ENCODE peak calls at places on chromosomes 3 and 15, in seven cellular contexts. J is GM12878, X is PC-3, F is spleen, Q is cardiac fibroblast, U is foreskin fibroblast, I is AG10803. C is an unnamed sample.

GRCh38 chr3:27521179-27521871 is 37.1 kb upstream of the SLC4A7 start:
- DNase-seq in J (no peak), X (peak), F (no peak), Q (peak), U (peak), I (peak), C (peak)

GRCh38 chr3:161770532-161771386 is 274.2 kb downstream of the OTOL1 start:
- DNase-seq in J (peak), X (peak), F (no peak), Q (no peak), U (no peak), I (no peak), C (no peak)

GRCh38 chr15:37203050-37203449 is 102.7 kb upstream of the MEIS2 start:
- DNase-seq in J (no peak), X (no peak), F (no peak), Q (no peak), U (no peak), I (no peak), C (no peak)

GRCh38 chr3:32758375-32758753 is 59.4 kb upstream of the TRIM71 start:
- DNase-seq in J (no peak), X (peak), F (no peak), Q (no peak), U (no peak), I (peak), C (peak)

GRCh38 chr3:37338500-37338899 is 164.1 kb upstream of the LRRFIP2 start:
- DNase-seq in J (no peak), X (no peak), F (no peak), Q (peak), U (no peak), I (peak), C (peak)

GRCh38 chr15:34436126-34436955 is 1.3 kb downstream of the GOLGA8A start:
- DNase-seq in J (no peak), X (peak), F (peak), Q (no peak), U (no peak), I (peak), C (peak)

GRCh38 chr15:25171856-25172687 is 217.3 kb downstream of the SNRPN start:
- DNase-seq in J (no peak), X (no peak), F (peak), Q (no peak), U (no peak), I (no peak), C (no peak)

GRCh38 chr15:28885630-28886430 is at the start of gene APBA2:
- DNase-seq in J (no peak), X (peak), F (peak), Q (peak), U (no peak), I (peak), C (peak)

GRCh38 chr15:64009241-64009640 is 37.0 kb downstream of the DAPK2 start:
- DNase-seq in J (no peak), X (no peak), F (no peak), Q (peak), U (no peak), I (peak), C (no peak)

GRCh38 chr15:75904241-75904631 is 558 bp downstream of the FBXO22 start:
- DNase-seq in J (no peak), X (peak), F (peak), Q (peak), U (peak), I (peak), C (peak)

GRCh38 chr3:59243476-59243875 is 193.7 kb upstream of the CFAP20DC start:
- DNase-seq in J (no peak), X (no peak), F (no peak), Q (no peak), U (no peak), I (no peak), C (no peak)

GRCh38 chr15:39591896-39592315 is 11.0 kb downstream of the THBS1 start:
- DNase-seq in J (no peak), X (no peak), F (no peak), Q (peak), U (peak), I (peak), C (peak)

GRCh38 chr15:98321916-98322315 is 326.4 kb upstream of the IGF1R start:
- DNase-seq in J (no peak), X (no peak), F (no peak), Q (no peak), U (no peak), I (peak), C (no peak)

GRCh38 chr3:115960799-115961198 is 337.5 kb downstream of the GAP43 start:
- DNase-seq in J (no peak), X (no peak), F (no peak), Q (peak), U (no peak), I (no peak), C (no peak)

GRCh38 chr3:115958531-115958930 is 335.2 kb downstream of the GAP43 start:
- DNase-seq in J (no peak), X (no peak), F (no peak), Q (no peak), U (no peak), I (no peak), C (no peak)

GRCh38 chr3:115961390-115961789 is 338.1 kb downstream of the GAP43 start:
- DNase-seq in J (no peak), X (no peak), F (no peak), Q (peak), U (peak), I (peak), C (no peak)
- H3K4me3 ChIP-seq in J (no peak), X (no peak), F (no peak), Q (no peak), U (no peak), I (no peak), C (no peak)

GRCh38 chr15:45641374-45641778 is 6.5 kb downstream of the SQOR start:
- DNase-seq in J (no peak), X (peak), F (no peak), Q (peak), U (peak), I (peak), C (peak)
- TF ChIP-seq CTCF in J (no peak), X (no peak), F (no peak), Q (peak), U (no peak), I (peak), C (peak)

DNA sequence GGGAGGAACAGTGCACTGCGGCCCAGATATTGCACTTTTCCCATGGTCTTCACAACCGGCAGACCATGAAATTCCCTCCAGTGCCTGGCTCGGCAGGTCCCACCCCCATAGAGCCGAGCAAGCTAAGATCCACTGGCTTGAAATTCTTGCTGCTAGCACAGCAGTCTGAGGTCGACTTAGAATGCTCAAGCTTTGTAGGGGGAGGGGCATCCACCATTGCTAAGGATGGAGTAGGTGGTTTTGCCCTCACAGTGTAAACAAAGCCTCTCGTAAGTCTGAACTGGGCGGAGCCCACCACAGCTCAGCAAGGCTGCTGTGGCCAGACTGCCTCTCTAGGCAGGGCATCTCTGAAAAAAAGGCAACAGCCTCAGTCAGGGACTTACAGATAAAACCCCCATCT is 156.3 kb downstream of the FRMD5 start:
- DNase-seq in J (no peak), X (no peak), F (no peak), Q (peak), U (no peak), I (no peak), C (peak)
- H3K4me3 ChIP-seq in J (no peak), X (no peak), F (no peak), Q (no peak), U (no peak), I (no peak), C (peak)

DNA sequence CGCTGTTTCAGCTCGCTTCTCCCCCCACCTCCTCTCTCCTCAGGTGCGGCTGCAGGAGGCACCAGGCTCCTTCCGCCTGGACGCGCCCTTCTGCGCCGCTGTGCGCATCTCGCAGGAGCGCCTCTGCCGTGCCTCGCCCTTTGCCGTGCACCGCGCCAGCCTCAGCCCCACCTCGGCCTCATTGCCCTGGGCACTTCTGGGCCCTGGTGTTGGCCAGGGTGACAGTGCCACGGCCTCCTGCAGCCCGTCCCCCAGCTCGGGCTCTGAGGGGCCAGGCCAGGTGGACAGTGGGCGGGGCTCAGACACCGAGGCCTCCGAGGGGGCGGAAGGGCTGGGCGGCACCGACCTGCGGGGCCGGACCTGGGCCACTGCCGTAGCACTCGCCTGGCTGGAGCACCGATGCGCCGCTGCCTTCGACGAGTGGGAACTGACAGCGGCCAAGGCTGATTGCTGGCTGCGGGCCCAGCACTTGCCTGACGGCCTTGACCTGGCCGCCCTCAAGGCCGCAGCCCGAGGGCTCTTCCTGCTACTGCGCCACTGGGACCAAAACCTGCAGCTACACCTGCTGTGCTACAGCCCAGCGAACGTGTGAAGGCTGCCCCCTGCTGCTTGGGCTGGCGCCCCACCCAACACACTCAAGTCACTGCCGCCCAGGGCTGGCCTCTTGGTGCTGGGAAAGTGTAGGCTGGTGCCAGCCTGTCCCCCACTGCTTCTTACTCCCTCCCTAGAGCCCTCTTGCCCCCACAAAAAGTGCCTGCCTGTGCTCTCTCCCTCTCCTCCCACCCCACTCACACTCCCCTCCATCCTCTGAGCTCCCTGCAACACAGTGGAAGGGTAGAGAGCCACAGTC is 7.1 kb downstream of the ALG3 start:
- DNase-seq in J (no peak), X (no peak), F (peak), Q (peak), U (no peak), I (no peak), C (peak)
- TF ChIP-seq CTCF in J (peak), X (peak), F (peak), Q (peak), U (peak), I (peak), C (peak)

DNA sequence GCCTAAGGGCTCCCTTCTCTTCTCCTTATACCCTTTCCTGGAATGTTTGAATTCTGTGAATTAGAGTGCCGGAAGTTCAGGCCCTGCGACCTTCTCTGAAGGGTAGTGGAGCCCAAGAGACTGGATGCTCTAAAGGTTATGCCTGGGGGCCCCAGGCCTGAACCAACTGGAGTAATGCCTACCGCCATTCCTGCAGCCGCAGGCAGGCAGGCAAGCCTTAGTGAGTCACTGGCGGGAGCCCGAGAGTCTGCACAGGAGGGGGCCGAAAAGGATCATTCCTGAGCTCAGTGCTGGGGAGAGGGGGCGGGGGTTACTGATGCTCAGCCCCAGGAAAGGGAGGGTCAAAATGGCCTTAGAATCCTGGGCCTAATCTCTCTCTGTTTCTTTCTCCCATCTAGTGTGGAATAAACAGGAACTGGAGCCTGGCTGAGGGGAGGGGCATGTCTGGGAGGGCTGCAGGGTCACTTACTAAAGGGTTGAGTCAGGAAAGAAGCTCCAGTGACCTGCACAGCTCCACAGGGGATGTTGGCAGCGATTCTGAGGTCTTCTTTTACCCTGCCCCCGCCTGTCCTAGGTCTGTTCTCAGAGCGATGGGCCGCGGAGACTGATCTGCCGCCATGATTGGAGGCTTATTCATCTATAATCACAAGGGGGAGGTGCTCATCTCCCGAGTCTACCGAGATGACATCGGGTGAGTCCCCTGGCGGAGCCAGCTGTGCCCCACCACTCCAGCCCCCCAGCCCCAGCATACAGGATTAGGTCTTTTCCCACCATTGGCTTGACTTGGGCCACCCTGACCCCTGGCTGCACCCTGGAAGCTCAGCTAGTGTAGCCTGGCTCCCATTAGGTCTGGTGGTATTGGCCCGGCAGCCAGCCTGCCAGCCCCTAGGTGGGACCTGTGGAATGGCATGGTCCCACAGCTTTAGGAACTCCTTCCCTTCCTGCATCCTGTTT is 2.0 kb downstream of the AP2M1 start:
- DNase-seq in J (no peak), X (peak), F (peak), Q (peak), U (peak), I (peak), C (peak)
- H3K4me3 ChIP-seq in J (peak), X (peak), F (peak), Q (peak), U (peak), I (peak), C (peak)

DNA sequence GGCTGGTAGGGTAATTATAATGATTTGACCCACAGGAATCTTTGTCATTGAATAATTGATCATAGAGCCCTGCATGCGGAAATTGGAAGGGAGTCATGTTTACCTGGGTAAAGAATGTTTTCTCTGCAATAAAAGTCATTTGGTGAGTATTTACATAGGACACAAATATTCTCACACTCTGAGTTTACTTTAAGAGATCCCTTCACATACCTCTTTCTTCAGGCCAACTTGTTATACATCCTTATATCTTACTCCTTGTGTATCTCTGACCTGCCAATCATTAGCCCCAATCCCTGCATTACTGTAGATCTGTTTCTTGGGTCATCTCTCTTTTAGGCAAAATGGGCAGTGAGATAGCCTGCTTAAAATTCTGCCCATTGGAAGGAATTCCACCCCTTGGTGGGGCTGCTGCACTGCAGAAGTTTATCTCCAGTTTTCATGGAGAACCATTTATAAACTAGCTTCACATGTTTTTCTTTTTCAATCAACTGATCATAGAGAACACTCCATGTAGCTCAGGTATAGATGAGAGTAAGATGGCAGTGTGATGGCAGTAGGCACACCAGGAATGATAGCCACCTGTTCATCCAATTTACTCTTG is 46.2 kb downstream of the ILDR1 start:
- DNase-seq in J (no peak), X (peak), F (no peak), Q (no peak), U (no peak), I (no peak), C (no peak)
- TF ChIP-seq CTCF in J (peak), X (peak), F (peak), Q (no peak), U (no peak), I (no peak), C (no peak)

DNA sequence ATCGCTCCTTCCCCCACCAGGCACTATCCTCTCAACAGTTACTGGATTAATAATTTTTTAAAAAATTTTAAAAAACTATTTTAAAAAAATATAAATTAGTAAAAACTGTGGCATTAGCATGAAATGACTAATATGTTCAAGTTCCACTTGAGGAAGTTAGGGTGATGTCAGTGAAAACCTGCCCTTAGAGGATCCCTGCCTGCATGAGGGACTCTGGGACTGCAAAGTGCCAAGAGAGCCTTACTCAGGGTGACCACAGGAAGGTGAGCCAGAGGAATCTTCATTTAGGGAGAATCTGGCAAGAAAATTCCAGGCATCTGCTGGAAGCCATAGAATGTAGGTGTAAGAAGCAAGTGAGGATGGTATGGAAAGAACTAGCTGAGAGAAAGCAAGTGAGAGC is 157.7 kb upstream of the BCL6 start:
- DNase-seq in J (no peak), X (peak), F (no peak), Q (no peak), U (no peak), I (no peak), C (no peak)
- H3K4me3 ChIP-seq in J (no peak), X (no peak), F (no peak), Q (no peak), U (no peak), I (no peak), C (no peak)

DNA sequence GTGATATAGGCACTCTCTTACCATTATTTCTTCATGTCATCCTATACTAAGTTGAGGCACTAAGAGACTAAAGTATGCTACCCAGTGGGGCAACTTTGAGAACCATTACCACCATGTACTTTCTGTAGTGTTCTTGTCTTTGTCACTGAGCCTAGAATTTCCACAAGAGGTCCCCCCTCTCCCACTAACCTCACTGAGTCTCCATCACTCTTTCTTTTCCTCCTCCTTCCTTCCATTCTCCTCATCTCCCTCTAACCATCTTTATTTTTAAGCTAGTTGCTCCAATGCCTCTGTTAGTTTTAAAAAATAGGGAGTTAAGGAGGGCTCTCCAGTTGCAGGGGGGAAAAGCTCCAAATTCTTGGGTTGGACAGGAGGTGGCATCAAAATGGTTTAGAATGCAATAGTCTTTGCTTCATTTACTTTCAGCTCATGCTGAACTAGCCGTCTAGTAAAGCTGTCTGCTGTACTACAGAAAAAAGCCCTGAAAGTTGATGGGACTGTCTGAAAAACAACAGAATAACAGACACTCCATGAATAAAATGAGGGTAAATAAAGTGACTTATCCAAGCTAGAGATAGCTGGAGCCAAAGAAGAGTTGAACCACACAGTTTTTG is 85.1 kb upstream of the MYRIP start:
- DNase-seq in J (no peak), X (no peak), F (no peak), Q (peak), U (no peak), I (no peak), C (no peak)
- TF ChIP-seq CTCF in J (peak), X (no peak), F (peak), Q (no peak), U (no peak), I (peak), C (no peak)

GRCh38 chr3:39147711-39148115 is 5.7 kb downstream of the CSRNP1 start:
- DNase-seq in J (no peak), X (peak), F (peak), Q (peak), U (peak), I (peak), C (peak)

GRCh38 chr3:39149498-39150169 is 3.8 kb downstream of the CSRNP1 start:
- DNase-seq in J (no peak), X (peak), F (no peak), Q (no peak), U (no peak), I (no peak), C (no peak)

GRCh38 chr3:39149059-39149455 is 4.3 kb downstream of the CSRNP1 start:
- DNase-seq in J (no peak), X (no peak), F (no peak), Q (no peak), U (no peak), I (no peak), C (no peak)

GRCh38 chr3:39147374-39147709 is 6.0 kb downstream of the CSRNP1 start:
- DNase-seq in J (no peak), X (no peak), F (no peak), Q (no peak), U (no peak), I (no peak), C (no peak)

DNA sequence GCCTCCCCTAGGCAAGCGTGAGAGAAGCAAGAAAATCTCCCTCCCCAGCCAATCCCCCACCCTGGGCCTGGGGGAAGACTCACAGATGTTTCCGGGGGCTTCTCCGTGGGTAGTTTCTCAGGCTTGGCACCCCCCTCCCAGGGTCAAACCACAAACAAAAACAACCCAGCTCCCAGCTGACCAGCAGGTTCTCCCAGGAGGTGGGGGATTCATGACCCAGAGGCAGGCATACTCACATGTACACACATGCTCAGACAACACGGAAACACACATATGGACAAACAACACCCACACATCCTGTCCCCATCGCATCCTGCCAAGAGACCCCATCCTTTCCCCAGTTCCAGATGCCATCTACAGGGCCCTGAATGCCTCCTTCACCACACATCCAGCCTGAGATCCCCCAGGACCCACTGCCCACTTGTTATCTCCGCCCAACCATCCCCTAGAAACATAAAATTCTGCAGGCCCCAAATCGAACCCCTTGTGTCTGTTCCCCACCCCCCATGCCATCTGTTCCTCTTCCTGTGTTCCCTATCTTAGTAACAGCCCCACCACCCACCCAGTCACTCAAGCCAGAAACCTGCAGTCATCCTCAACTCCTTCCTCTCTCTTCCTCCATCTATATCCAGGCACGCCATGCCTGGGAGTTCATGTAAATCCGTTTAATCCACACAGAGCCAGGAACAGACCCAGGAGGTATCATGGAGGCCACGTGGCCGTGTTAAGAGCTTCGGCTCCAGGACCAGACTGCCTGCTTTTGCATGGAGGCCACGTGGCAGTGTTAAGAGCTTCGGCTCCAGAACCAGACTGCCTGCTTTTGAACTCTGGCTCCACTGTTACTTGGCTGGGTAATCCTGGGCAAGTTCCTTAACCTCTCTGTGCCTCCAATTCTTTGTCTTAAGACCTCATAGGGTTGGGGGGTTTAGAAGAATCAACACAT is 5.0 kb downstream of the CSRNP1 start:
- DNase-seq in J (no peak), X (no peak), F (no peak), Q (no peak), U (no peak), I (peak), C (peak)
- H3K4me3 ChIP-seq in J (peak), X (peak), F (peak), Q (peak), U (no peak), I (peak), C (peak)

C was measured in fibroblast of villous mesenchyme.